ENCODE peak calls at places on chromosomes 1 and 21, in four cellular contexts. U is H1, E is HCT116, H is SK-N-SH. N is an unnamed sample. For H3K4me1 and H3K36me3, the result is how much of the 10 kb centered on the place peaks cover.

GRCh38 chr1:37147397-37147831 is 113.1 kb upstream of the GRIK3 start:
- DNase-seq in U (no peak), E (no peak), H (no peak), N (no peak)

GRCh38 chr1:68919070-68919469 is 422.2 kb upstream of the DEPDC1 start:
- DNase-seq in H (no peak), E (no peak), U (no peak), N (no peak)

GRCh38 chr1:192807221-192807967 is 1.4 kb upstream of the RGS2 start:
- DNase-seq in E (no peak), U (no peak), H (no peak), N (no peak)

GRCh38 chr1:170230323-170230722 is 84.6 kb downstream of the NTMT2 start:
- DNase-seq in H (no peak), U (no peak), E (no peak), N (no peak)

GRCh38 chr1:216531308-216532239 is 108.3 kb upstream of the USH2A start:
- DNase-seq in E (no peak), U (no peak), H (no peak), N (no peak)

GRCh38 chr1:228860911-228861829 is 125.9 kb downstream of the RHOU start:
- DNase-seq in U (no peak), E (peak), H (no peak), N (no peak)

GRCh38 chr1:44484155-44484688 is 79.2 kb downstream of the RNF220 start:
- DNase-seq in U (no peak), H (no peak), E (no peak), N (peak)

GRCh38 chr1:182279724-182280506 is 111.7 kb downstream of the GLUL start:
- DNase-seq in E (no peak), H (peak), U (no peak), N (no peak)

GRCh38 chr21:45152265-45152746 is 77.9 kb downstream of the ADARB1 start:
- DNase-seq in E (no peak), U (peak), H (no peak), N (no peak)

GRCh38 chr1:211639500-211640361 is 35.7 kb downstream of the NEK2 start:
- DNase-seq in H (no peak), U (no peak), E (no peak), N (no peak)

GRCh38 chr1:234494049-234494448 is 15.1 kb upstream of the TARBP1 start:
- DNase-seq in U (no peak), H (no peak), E (no peak), N (no peak)
- H3K4me1 ChIP-seq in U (under half), H (under half), E (under half), N (under half)

GRCh38 chr1:213067366-213067765 is 16.3 kb downstream of the RPS6KC1 start:
- DNase-seq in U (no peak), E (no peak), H (no peak), N (no peak)
- H3K36me3 ChIP-seq in U (under half), E (under half), H (under half), N (under half)

GRCh38 chr1:41006942-41007865 is 14.3 kb downstream of the SLFNL1 start:
- DNase-seq in E (no peak), U (no peak), H (no peak), N (no peak)
- TF ChIP-seq YY1 in E (no peak), U (no peak), H (no peak), N (no peak)

GRCh38 chr1:100924212-100924611 is 28.3 kb downstream of the SLC30A7 start:
- DNase-seq in E (no peak), U (no peak), H (no peak), N (no peak)

GRCh38 chr1:100924991-100925390 is 29.1 kb downstream of the SLC30A7 start:
- DNase-seq in U (no peak), H (no peak), E (no peak), N (no peak)

GRCh38 chr1:100926240-100926639 is 30.4 kb downstream of the SLC30A7 start:
- DNase-seq in E (no peak), H (no peak), U (no peak), N (no peak)

GRCh38 chr1:100921110-100921706 is 25.3 kb downstream of the SLC30A7 start:
- DNase-seq in H (peak), U (no peak), E (peak), N (peak)
- H3K4me1 ChIP-seq in H (under half), U (under half), E (under half), N (under half)

DNA sequence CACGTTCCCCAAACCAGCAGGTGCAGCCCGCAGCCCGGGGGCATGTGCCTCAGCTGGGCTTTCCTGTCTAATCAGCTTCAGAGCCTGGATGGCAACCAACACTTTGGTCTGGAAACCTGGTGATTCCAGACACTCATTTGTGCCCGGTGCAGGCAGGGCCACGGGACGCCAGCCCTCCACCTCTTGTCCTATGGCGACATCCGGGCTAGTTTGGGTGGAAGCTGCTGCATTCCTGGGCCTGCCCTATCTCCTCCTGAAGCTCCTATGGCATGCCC is 111.8 kb downstream of the WDR4 start:
- DNase-seq in E (no peak), U (no peak), H (no peak), N (no peak)
- H3K36me3 ChIP-seq in E (under half), U (half or more), H (under half), N (half or more)

GRCh38 chr1:55190092-55190491 is 25.1 kb downstream of the USP24 start:
- DNase-seq in H (no peak), U (no peak), E (no peak), N (no peak)
- TF ChIP-seq YY1 in H (no peak), U (no peak), E (no peak), N (no peak)

DNA sequence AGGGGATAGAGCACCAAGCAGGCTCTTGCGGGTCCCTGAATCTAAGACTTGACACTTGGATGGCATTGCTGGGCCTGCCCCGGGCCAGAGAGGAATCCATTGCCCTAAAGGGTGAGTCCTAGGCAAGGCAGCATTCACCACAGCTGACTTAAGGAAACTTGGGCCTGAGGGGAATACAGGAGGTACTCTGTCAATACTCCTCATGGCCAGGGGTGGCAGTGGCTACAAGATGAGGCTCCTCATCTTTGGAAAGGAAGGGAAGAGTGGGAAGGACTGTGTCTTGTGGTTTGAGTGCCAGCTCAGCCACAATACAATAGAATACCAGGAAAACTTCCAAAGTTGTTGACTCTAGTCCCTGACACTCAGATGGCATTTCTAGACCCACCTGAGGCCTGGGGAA is 5.1 kb downstream of the KRTAP22-1 start:
- DNase-seq in U (no peak), E (no peak), H (no peak), N (peak)
- H3K4me1 ChIP-seq in U (under half), E (under half), H (under half), N (under half)

N was measured in NT2/D1.